ENCODE peak calls at places on chromosomes 16 and 17, in eight cellular contexts. P is A549, A is upper lobe of left lung, S is sigmoid colon, R is transverse colon, D is tibial nerve, M is ovary, Y is H1. F is an unnamed sample.

GRCh38 chr17:3879181-3879580 is 13.7 kb downstream of the CAMKK1 start:
- DNase-seq in R (no peak), A (no peak), S (no peak), D (no peak), P (no peak), Y (no peak), M (no peak), F (no peak)

GRCh38 chr17:58278661-58279015 is 2.1 kb downstream of the MPO start:
- DNase-seq in D (no peak), A (no peak), S (peak), Y (no peak), R (no peak), P (no peak), M (no peak), F (no peak)

GRCh38 chr17:10077561-10078299 is 120.7 kb downstream of the GAS7 start:
- DNase-seq in P (no peak), R (no peak), Y (no peak), M (no peak), A (no peak), S (peak), D (no peak), F (no peak)

GRCh38 chr17:3812284-3812683 is 11.3 kb upstream of the ITGAE start:
- DNase-seq in Y (no peak), S (no peak), M (no peak), A (no peak), D (no peak), R (no peak), P (no peak), F (no peak)

GRCh38 chr16:86424413-86424812 is 85.9 kb upstream of the FOXF1 start:
- DNase-seq in D (no peak), R (peak), M (no peak), P (no peak), A (no peak), Y (no peak), S (peak), F (no peak)

GRCh38 chr16:10575506-10576130 is 4.8 kb downstream of the EMP2 start:
- DNase-seq in M (no peak), Y (no peak), P (no peak), D (no peak), R (no peak), A (no peak), S (no peak), F (no peak)

GRCh38 chr17:412211-413015 is 59.8 kb upstream of the RPH3AL start:
- DNase-seq in S (no peak), P (peak), M (peak), Y (no peak), A (no peak), D (peak), R (peak), F (no peak)

GRCh38 chr16:81581107-81581506 is 136.5 kb downstream of the CMIP start:
- DNase-seq in A (no peak), R (peak), M (no peak), D (no peak), P (no peak), Y (no peak), S (no peak), F (no peak)

GRCh38 chr17:47694018-47694817 is at the start of gene TBKBP1:
- DNase-seq in D (no peak), Y (peak), R (peak), P (peak), M (peak), S (peak), A (peak), F (no peak)

GRCh38 chr17:66915204-66915611 is 49.3 kb upstream of the CACNG4 start:
- DNase-seq in M (no peak), S (no peak), A (no peak), D (no peak), P (peak), R (peak), Y (no peak), F (no peak)

GRCh38 chr17:67148352-67148751 is 96.6 kb downstream of the HELZ start:
- DNase-seq in Y (no peak), A (no peak), R (no peak), D (no peak), S (no peak), M (no peak), P (no peak), F (no peak)

GRCh38 chr16:87705780-87706277 is 60.0 kb downstream of the KLHDC4 start:
- DNase-seq in R (no peak), M (no peak), P (no peak), Y (no peak), A (peak), D (no peak), S (no peak), F (no peak)

GRCh38 chr16:27355610-27356009 is 41.8 kb downstream of the IL4R start:
- DNase-seq in D (no peak), Y (peak), R (peak), S (peak), M (no peak), A (peak), P (peak), F (no peak)

GRCh38 chr17:149897-150575 is 12.7 kb downstream of the SCGB1C2 start:
- DNase-seq in P (no peak), Y (no peak), R (no peak), M (peak), D (no peak), A (no peak), S (peak), F (peak)

GRCh38 chr17:229130-229944 is 47.9 kb upstream of the DOC2B start:
- DNase-seq in M (no peak), D (no peak), S (peak), Y (no peak), R (peak), A (no peak), P (no peak), F (peak)

GRCh38 chr16:70391881-70392481 is 45.3 kb downstream of the DDX19A start:
- DNase-seq in S (peak), Y (no peak), R (no peak), M (no peak), A (no peak), P (peak), D (peak), F (peak)

GRCh38 chr17:4837471-4838305 is 4.5 kb downstream of the MINK1 start:
- DNase-seq in P (no peak), M (peak), S (no peak), D (no peak), Y (no peak), R (no peak), A (no peak), F (no peak)

GRCh38 chr17:266219-266618 is 84.8 kb upstream of the DOC2B start:
- DNase-seq in D (no peak), R (peak), A (no peak), P (no peak), S (peak), Y (no peak), M (peak), F (peak)

GRCh38 chr16:76900285-76901263 is 290.4 kb upstream of the MON1B start:
- DNase-seq in P (peak), A (no peak), M (no peak), S (no peak), R (no peak), D (no peak), Y (no peak), F (no peak)

GRCh38 chr17:65455972-65456343 is 105.5 kb downstream of the AXIN2 start:
- DNase-seq in R (peak), A (no peak), Y (peak), P (peak), S (no peak), M (peak), D (no peak), F (no peak)

GRCh38 chr17:29593546-29594440 is 861 bp downstream of the ANKRD13B start:
- DNase-seq in D (no peak), Y (no peak), P (peak), M (peak), A (no peak), R (peak), S (peak), F (no peak)

GRCh38 chr16:51049678-51050378 is 101.2 kb downstream of the SALL1 start:
- DNase-seq in R (no peak), D (no peak), S (no peak), Y (no peak), P (no peak), A (no peak), M (no peak), F (no peak)

GRCh38 chr16:47984669-47985068 is 171.1 kb downstream of the ABCC12 start:
- DNase-seq in A (no peak), M (no peak), D (no peak), Y (no peak), P (no peak), R (no peak), S (no peak), F (no peak)

GRCh38 chr17:72176902-72177660 is 56.3 kb downstream of the SOX9 start:
- DNase-seq in P (no peak), D (no peak), S (no peak), A (no peak), M (no peak), Y (no peak), R (peak), F (no peak)

GRCh38 chr16:14244344-14245010 is 173.4 kb downstream of the MRTFB start:
- DNase-seq in Y (no peak), A (no peak), M (no peak), D (no peak), P (no peak), S (no peak), R (no peak), F (no peak)

GRCh38 chr17:58317421-58318064 is 11.1 kb downstream of the TSPOAP1 start:
- DNase-seq in M (peak), Y (no peak), P (peak), A (no peak), R (peak), S (peak), D (no peak), F (peak)

GRCh38 chr17:77231076-77231871 is 90.5 kb downstream of the SEC14L1 start:
- DNase-seq in M (no peak), Y (no peak), P (no peak), A (no peak), R (no peak), D (no peak), S (no peak), F (no peak)

GRCh38 chr17:77234695-77235094 is 93.9 kb downstream of the SEC14L1 start:
- DNase-seq in P (no peak), A (no peak), R (no peak), D (no peak), S (no peak), M (no peak), Y (no peak), F (no peak)

GRCh38 chr17:77235370-77236080 is 94.8 kb downstream of the SEC14L1 start:
- DNase-seq in Y (no peak), S (no peak), P (no peak), D (no peak), R (no peak), A (no peak), M (no peak), F (no peak)

GRCh38 chr17:77233127-77233526 is 92.4 kb downstream of the SEC14L1 start:
- DNase-seq in D (no peak), Y (no peak), M (no peak), A (no peak), P (no peak), R (no peak), S (no peak), F (no peak)

GRCh38 chr17:77233635-77234334 is 93.0 kb downstream of the SEC14L1 start:
- DNase-seq in S (peak), R (peak), D (no peak), P (peak), Y (no peak), A (no peak), M (no peak), F (no peak)
- TF ChIP-seq EP300 in S (no peak), R (no peak), D (no peak), P (no peak), Y (no peak), A (no peak), M (no peak), F (no peak)

GRCh38 chr17:17062866-17063265 is 20.6 kb downstream of the MPRIP start:
- DNase-seq in S (peak), M (no peak), R (no peak), A (no peak), P (no peak), Y (no peak), D (no peak), F (peak)
- H3K27ac ChIP-seq in S (no peak), M (no peak), R (no peak), A (peak), P (peak), Y (no peak), D (no peak), F (no peak)

DNA sequence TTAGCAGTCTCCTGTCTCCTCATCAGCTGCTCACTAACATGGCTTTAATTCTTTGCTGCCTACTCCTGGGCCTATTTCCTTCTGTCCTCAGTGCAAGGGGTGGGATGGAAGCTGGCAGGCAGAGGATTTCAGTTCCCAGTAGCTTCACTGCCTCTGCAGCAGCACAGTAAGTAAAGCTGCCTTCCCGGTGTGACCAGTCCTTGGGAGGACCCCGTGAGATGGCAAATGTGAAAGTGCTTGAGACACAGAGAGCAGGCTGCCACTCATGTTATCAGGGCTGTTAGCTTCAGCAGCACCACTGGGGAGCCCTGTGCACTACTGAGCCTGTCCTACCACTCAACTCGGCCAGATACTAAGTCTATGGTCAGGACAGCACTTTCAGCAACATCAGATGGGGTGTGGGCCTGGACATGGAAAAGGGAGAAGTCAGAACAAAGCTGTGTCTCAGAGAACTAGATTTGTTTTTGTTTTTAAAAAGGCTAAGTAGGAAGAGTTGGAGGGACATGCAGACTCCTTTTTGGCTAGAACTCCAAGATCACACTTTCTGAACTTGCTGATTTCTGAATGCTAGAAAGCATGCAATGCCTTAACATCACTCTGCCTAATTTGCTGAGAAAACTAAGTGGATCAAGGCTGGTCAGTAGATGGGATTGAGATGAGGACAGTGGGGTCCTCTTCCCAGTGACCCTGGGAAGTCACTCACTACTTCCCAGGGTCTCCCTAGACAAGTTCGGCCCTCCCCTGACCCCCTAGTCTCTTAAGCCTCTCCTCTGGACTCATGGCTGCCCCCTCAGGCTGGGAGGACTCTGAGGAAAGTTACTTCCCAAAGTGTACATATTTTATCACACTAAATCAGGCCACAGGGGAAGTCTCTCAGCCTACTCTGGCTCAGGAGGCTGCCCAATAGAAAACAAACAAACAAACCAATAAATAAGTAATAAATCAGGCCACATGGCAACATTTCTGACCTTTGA is 1.1 kb downstream of the ACSF2 start:
- DNase-seq in A (no peak), D (no peak), Y (no peak), R (peak), P (peak), M (peak), S (peak), F (no peak)
- TF ChIP-seq POLR2A in A (no peak), D (no peak), Y (no peak), R (peak), P (no peak), M (no peak), S (no peak), F (no peak)

GRCh38 chr17:82199496-82199895 is 13.1 kb downstream of the CCDC57 start:
- DNase-seq in S (no peak), R (no peak), P (no peak), A (peak), Y (no peak), M (no peak), D (no peak), F (no peak)
- TF ChIP-seq EP300 in S (no peak), R (no peak), P (no peak), A (no peak), Y (no peak), M (no peak), D (no peak), F (no peak)

GRCh38 chr16:85128079-85128837 is 16.0 kb upstream of the CIBAR2 start:
- DNase-seq in R (no peak), P (no peak), S (no peak), Y (no peak), D (no peak), A (no peak), M (no peak), F (no peak)

GRCh38 chr16:85126383-85126730 is 14.1 kb upstream of the CIBAR2 start:
- DNase-seq in P (no peak), R (no peak), S (no peak), M (no peak), A (no peak), D (no peak), Y (no peak), F (no peak)

GRCh38 chr16:85124636-85125346 is 12.5 kb upstream of the CIBAR2 start:
- DNase-seq in P (no peak), S (no peak), Y (no peak), M (no peak), D (no peak), A (no peak), R (no peak), F (no peak)

GRCh38 chr16:85125570-85126382 is 13.5 kb upstream of the CIBAR2 start:
- DNase-seq in P (no peak), Y (no peak), M (no peak), A (no peak), D (no peak), S (no peak), R (no peak), F (no peak)

GRCh38 chr16:85126731-85127662 is 14.7 kb upstream of the CIBAR2 start:
- DNase-seq in M (peak), A (peak), D (no peak), P (no peak), R (no peak), Y (no peak), S (no peak), F (no peak)
- H3K27ac ChIP-seq in M (no peak), A (peak), D (no peak), P (peak), R (no peak), Y (no peak), S (peak), F (peak)

DNA sequence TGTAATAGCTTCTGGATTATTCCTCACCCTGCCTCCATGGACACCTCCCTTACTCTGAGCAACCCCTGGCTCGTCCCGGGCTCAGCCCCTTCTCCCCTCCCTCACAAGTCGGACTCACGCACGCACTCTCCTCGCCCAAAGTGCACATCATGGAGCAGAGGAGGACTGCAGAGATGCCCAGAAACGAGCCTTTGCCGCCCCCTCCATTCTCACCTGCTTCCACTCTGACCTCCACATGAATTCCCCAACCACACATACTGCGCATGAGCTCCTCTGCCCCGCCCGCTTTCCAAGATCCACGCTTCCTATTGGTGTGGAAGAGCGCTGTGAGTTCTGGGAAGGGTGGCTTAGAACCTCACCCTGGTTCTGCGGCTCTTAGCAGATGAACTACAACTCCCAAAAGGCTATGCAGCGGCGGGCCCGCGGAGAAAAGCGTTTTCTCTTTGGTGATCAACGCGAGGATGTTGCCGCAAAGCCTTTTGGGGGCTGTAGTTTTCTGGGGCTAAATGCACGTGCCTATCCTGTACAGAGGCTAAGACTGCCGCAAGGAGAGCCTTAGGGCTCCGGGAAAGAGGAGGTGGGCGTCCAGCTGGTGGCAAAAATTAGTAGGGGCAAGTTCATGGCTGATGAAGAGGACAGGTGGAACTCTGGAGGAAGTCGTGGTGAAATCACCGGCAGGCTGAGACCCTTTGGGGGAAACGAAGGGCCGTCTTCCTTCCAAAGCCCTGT is at the start of gene PHB1:
- DNase-seq in M (peak), S (peak), P (peak), Y (peak), D (peak), R (peak), A (no peak), F (peak)
- TF ChIP-seq POLR2A in M (no peak), S (no peak), P (peak), Y (peak), D (peak), R (peak), A (no peak), F (no peak)

GRCh38 chr16:1153480-1154160 is 714 bp downstream of the CACNA1H start:
- DNase-seq in Y (no peak), R (no peak), S (no peak), P (no peak), M (peak), A (peak), D (no peak), F (no peak)

GRCh38 chr16:1152123-1152638 is 725 bp upstream of the CACNA1H start:
- DNase-seq in M (peak), R (no peak), P (no peak), Y (no peak), D (no peak), A (peak), S (peak), F (no peak)

GRCh38 chr16:1154291-1154886 is 1.5 kb downstream of the CACNA1H start:
- DNase-seq in R (no peak), S (peak), P (peak), D (no peak), M (peak), Y (no peak), A (peak), F (no peak)

GRCh38 chr16:1151424-1152122 is 1.3 kb upstream of the CACNA1H start:
- DNase-seq in M (peak), R (no peak), Y (no peak), D (no peak), S (no peak), A (peak), P (no peak), F (no peak)

DNA sequence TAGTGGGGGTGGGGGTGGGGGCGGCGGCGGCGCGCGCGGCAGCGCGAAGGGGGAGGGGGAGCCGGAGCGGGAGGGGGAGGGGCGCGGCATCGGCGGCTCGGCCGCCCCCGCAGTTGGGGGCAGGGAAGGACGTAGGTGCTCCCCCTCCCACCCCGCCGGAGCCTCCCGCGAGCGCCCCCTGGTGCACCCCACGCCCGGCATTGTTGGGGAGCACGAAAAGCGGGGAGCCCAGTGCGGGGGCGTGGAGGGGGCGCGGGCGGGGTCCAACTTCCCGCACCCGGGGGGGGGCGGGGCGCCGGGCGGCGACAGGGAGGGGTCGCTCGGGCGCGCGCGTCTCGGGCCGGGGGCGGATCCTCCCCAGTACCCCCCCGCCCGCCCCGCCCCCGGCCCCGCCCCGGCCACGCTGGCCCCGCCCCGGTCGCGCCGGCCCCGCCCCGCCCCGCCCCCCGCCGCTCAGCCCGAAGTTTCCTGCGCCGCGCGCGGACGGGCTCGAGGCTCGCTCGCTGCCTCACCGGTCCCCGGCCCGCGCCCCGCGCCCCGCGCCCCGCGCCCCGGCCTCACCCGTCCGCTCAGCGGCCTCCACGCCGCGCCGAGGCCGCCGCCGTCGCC is at the start of gene CACNA1H:
- DNase-seq in S (no peak), D (no peak), A (peak), Y (no peak), P (no peak), R (no peak), M (peak), F (no peak)
- TF ChIP-seq EP300 in S (no peak), D (no peak), A (no peak), Y (no peak), P (no peak), R (no peak), M (no peak), F (no peak)